ENCODE peak calls at places on chromosomes 12 and 14, in five cellular contexts. L, U, S, J and B are unnamed samples.

GRCh38 chr14:32254952-32255679 is 52.0 kb upstream of the RNU6-8 start:
- DNase-seq in U (peak), J (peak), L (peak), S (no peak), B (peak)

GRCh38 chr12:111368291-111368683 is 608 bp downstream of the PHETA1 start:
- DNase-seq in S (no peak), U (peak), L (peak), J (no peak), B (no peak)

GRCh38 chr14:37056473-37056872 is 115.9 kb downstream of the SLC25A21 start:
- DNase-seq in U (no peak), J (peak), S (no peak), L (peak), B (no peak)

GRCh38 chr14:94439453-94440057 is 13.0 kb downstream of the SERPINA11 start:
- DNase-seq in U (no peak), L (peak), J (no peak), S (no peak), B (no peak)

GRCh38 chr12:91274886-91275285 is 92.3 kb upstream of the DCN start:
- DNase-seq in J (peak), U (no peak), S (no peak), L (no peak), B (no peak)

GRCh38 chr14:88986146-88986841 is 161.8 kb downstream of the TTC8 start:
- DNase-seq in U (no peak), J (peak), L (no peak), S (no peak), B (no peak)

GRCh38 chr12:129911437-129912049 is 7.7 kb upstream of the TMEM132D start:
- DNase-seq in U (no peak), L (no peak), J (no peak), S (no peak), B (peak)

GRCh38 chr14:64508215-64508776 is 3.7 kb downstream of the ZBTB1 start:
- DNase-seq in L (no peak), J (no peak), S (no peak), U (no peak), B (peak)

GRCh38 chr12:33825442-33825841 is 196.9 kb upstream of the ALG10 start:
- DNase-seq in L (no peak), S (no peak), U (no peak), J (no peak), B (no peak)

GRCh38 chr14:35446450-35446849 is 41.9 kb upstream of the NFKBIA start:
- DNase-seq in L (no peak), J (no peak), S (no peak), U (no peak), B (no peak)

DNA sequence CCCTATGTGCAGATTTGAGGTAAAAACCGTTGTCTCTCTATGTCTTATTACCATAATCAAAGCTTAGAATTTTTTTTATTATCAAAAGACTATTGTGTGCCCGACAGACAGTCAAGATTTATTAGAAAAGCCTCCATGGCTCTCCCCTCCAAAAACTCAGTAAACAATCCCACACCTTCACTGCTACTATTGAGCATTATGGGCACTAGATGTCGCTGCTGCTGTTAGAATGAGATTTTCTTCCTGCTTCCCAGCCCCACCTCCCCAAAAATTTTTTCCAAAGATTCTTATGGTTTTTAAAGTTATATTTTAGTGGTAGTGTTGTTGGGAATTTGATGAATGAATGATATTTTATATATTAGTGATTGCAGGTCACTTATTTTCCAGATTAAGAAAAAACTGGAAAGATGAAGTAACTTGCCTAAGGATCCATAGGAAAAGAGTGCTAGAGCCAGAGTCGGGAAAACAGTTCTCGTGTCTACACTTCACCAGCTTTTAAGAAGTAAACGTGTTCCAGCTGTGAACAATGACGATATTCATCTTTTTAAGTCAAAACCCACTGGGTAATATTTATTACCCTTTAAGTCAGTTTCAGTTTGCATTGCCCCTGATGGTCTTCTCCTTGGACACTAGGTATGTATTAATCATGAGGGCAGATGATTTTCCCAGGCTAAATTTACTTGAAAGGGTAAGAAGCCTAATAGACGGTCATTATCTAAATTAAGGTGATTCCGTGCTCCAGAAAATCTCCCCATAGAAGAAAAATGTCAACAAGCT is 12.2 kb upstream of the FOXG1 start:
- DNase-seq in S (no peak), U (peak), J (peak), L (no peak), B (peak)
- TF ChIP-seq CTCF in S (peak), U (no peak), J (peak), L (peak), B (peak)

GRCh38 chr12:2890388-2891239 is at the start of gene TULP3:
- DNase-seq in S (peak), L (peak), U (peak), J (peak), B (peak)
- TF ChIP-seq CTCF in S (no peak), L (no peak), U (no peak), J (peak), B (no peak)

DNA sequence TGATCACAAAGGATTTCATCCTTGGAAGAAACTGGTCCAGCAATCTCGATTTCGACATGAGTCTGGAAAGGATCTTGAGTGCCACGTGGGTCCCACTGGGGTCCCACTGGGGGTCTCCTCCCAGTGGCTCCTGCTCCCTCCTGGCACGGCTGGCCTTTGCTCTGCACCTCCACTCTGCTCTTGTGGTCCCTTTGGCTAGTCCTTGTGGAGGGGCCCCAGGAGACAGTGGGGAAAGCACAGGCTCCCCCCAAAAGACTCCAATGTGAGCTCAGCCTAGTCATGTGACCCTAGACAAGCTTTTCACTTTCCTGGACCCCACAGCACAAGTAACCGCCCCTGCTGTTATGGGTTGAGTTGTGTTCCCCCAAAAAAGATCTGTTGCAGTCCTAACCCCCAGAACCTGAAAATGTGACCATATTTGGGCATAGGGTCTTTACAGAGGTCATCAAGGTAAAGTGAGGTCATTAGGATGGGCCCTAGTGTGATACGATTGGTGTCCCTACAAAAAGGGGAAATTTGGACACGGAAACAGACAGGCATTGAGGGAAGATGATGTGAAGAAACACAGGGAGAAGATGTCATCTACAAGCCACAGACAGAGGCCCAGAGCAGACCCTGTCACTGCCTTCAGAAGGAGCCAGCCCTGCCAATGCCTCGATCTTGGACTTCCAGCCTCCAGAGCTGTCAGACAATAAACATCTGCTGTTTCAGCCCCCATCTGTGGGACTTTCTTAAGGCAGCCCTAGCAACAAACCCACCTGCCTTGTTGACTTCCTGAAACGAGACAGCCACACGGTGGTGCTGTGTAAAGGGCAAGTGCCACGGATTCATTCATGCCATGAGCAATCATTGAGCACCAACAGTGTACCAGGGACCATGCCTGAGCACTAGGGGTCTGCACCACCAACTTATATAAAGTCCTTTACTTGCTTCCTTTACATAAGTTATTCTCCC is 23.8 kb upstream of the PPP2R5C start:
- DNase-seq in L (peak), J (no peak), S (no peak), U (no peak), B (no peak)
- TF ChIP-seq CTCF in L (peak), J (no peak), S (peak), U (no peak), B (no peak)

GRCh38 chr12:121009744-121010143 is 6.5 kb downstream of the C12orf43 start:
- DNase-seq in U (no peak), L (no peak), J (peak), S (no peak), B (no peak)
- TF ChIP-seq CTCF in U (peak), L (peak), J (peak), S (peak), B (no peak)

DNA sequence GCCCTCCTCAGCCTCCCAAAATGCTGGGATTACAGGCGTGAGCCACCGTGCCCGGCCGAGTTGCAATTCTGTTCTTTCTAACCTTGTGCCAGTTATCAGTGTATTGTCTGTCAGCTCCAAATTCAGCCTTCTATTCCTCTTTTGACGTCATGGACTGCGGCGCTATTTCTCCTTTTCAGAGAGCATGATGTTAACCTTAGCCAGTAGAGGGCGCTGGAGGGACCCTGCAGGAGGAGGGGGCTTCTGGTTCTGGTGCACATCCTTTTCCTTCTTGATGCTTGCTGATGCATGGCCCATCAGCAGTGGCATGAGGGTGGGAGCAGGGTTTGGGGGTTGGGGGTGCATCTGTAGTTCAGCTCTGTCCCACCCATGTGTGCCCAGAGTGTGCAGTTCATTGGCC is 179.3 kb upstream of the RMST start:
- DNase-seq in J (no peak), L (no peak), U (no peak), S (no peak), B (no peak)
- TF ChIP-seq CTCF in J (no peak), L (no peak), U (no peak), S (no peak), B (no peak)

DNA sequence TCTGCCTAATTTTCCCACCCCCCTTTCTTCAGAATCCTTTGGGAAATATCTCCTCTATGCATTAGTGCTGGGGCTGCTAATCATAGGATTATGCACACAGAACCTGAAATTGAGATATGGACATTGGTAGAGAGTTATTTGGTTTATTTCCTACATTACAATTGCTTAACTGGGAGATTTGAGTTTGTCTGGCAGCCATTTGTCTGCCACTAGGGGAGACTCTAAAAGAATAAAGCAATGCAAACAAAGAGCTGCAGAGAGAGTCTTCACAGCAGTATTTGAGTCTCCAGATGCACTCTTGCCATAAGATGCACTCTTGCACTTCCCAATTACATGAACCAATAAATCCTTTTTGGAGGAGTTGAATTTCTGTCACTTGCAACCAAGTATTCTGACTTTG is 12.0 kb upstream of the PCNX4 start:
- DNase-seq in S (no peak), J (no peak), U (no peak), L (no peak), B (no peak)
- TF ChIP-seq CTCF in S (no peak), J (peak), U (no peak), L (peak), B (no peak)

GRCh38 chr14:21070610-21071224 is 613 bp downstream of the ARHGEF40 start:
- DNase-seq in U (peak), J (peak), L (peak), S (no peak), B (peak)
- TF ChIP-seq CTCF in U (no peak), J (no peak), L (no peak), S (no peak), B (no peak)

DNA sequence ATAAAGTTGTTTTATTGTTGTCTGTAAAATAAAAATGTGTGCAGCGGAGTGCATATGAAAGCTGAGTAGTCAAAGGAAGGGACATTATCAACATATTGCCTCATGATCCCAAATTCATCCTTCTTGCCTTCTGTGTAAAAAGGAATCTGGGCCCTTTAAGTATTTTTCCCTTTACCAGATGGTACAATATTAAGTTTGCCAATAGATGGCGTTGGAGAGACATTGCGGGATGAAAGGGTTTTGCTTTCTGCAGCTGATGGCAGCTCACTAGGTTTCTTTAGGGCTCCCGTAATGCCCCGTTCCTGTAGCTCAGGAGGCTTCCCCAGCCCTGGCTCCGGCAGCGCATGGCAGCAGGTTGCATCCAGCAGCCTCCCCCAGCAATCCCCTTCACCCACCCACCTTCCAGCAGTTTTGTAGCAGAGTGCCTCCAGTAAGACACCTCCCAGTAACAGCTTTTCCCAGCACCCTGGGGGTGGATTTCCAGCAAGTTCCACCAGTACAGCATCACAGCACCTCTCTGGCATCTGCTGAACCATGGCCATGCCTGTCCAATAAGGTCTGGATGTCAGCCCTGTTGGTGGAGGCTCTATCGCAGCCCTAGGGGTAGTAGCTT is 354.4 kb downstream of the MED13L start:
- DNase-seq in L (no peak), J (peak), S (no peak), U (no peak), B (no peak)
- TF ChIP-seq CTCF in L (peak), J (peak), S (no peak), U (peak), B (no peak)

GRCh38 chr12:41993283-41993682 is 151.4 kb downstream of the GXYLT1 start:
- DNase-seq in L (no peak), J (no peak), U (no peak), S (no peak), B (no peak)
- TF ChIP-seq CTCF in L (no peak), J (no peak), U (no peak), S (no peak), B (no peak)

GRCh38 chr14:51704465-51705050 is 52.8 kb downstream of the FRMD6 start:
- DNase-seq in J (no peak), U (peak), L (no peak), S (no peak), B (no peak)
- TF ChIP-seq CTCF in J (no peak), U (no peak), L (no peak), S (no peak), B (no peak)